ENCODE peak calls at places on chromosome 16, in five cellular contexts. J is OCI-LY7, I is IMR-90, Y is neural progenitor cell, A is breast epithelium. B is an unnamed sample. For H3K36me3, the result is how much of the 10 kb centered on the place peaks cover.

GRCh38 chr16:50469121-50469743 is 79.0 kb upstream of the NKD1 start:
- DNase-seq in J (no peak), I (no peak), Y (no peak), A (no peak), B (no peak)

GRCh38 chr16:85422374-85423185 is 190.5 kb upstream of the GSE1 start:
- DNase-seq in J (no peak), I (no peak), Y (peak), A (no peak), B (peak)

GRCh38 chr16:58020628-58021521 is 4.7 kb upstream of the MMP15 start:
- DNase-seq in J (peak), I (peak), Y (peak), A (no peak), B (peak)

GRCh38 chr16:84451781-84452180 is 52.7 kb downstream of the MEAK7 start:
- DNase-seq in J (no peak), I (no peak), Y (no peak), A (peak), B (no peak)

GRCh38 chr16:62978451-62978850 is 942.2 kb upstream of the CDH8 start:
- DNase-seq in J (no peak), I (no peak), Y (no peak), A (no peak), B (no peak)

GRCh38 chr16:51982715-51983680 is 563.9 kb downstream of the TOX3 start:
- DNase-seq in J (peak), I (peak), Y (peak), A (no peak), B (no peak)

GRCh38 chr16:56353054-56353921 is 72.1 kb downstream of the AMFR start:
- DNase-seq in J (no peak), I (no peak), Y (no peak), A (peak), B (no peak)

GRCh38 chr16:54402270-54402669 is 115.7 kb upstream of the IRX3 start:
- DNase-seq in J (no peak), I (no peak), Y (no peak), A (no peak), B (peak)

GRCh38 chr16:4350365-4350786 is 745 bp downstream of the PAM16 start:
- DNase-seq in J (no peak), I (no peak), Y (no peak), A (no peak), B (no peak)

GRCh38 chr16:75494696-75495601 is at the start of gene CHST6:
- DNase-seq in J (no peak), I (no peak), Y (peak), A (no peak), B (peak)

GRCh38 chr16:2705351-2705750 is 14.7 kb downstream of the PRSS27 start:
- DNase-seq in J (no peak), I (no peak), Y (no peak), A (no peak), B (no peak)

GRCh38 chr16:58464916-58465731 is 34.8 kb upstream of the NDRG4 start:
- DNase-seq in J (no peak), I (no peak), Y (peak), A (no peak), B (no peak)

GRCh38 chr16:30524575-30525571 is 1.5 kb downstream of the ZNF768 start:
- DNase-seq in J (no peak), I (no peak), Y (no peak), A (no peak), B (no peak)

GRCh38 chr16:58727796-58728568 is 6.1 kb downstream of the GOT2 start:
- DNase-seq in J (peak), I (no peak), Y (no peak), A (no peak), B (no peak)

GRCh38 chr16:48511716-48512115 is 98.3 kb downstream of the N4BP1 start:
- DNase-seq in J (no peak), I (no peak), Y (no peak), A (no peak), B (no peak)

GRCh38 chr16:20866161-20866772 is 33.9 kb downstream of the DCUN1D3 start:
- DNase-seq in J (no peak), I (peak), Y (peak), A (no peak), B (no peak)

GRCh38 chr16:72787519-72788268 is 260.2 kb downstream of the ZFHX3 start:
- DNase-seq in J (no peak), I (peak), Y (peak), A (peak), B (peak)

GRCh38 chr16:59997706-59998105 is 1263.6 kb upstream of the GOT2 start:
- DNase-seq in J (no peak), I (no peak), Y (no peak), A (no peak), B (no peak)

GRCh38 chr16:73048292-73049050 is 543 bp upstream of the ZFHX3 start:
- DNase-seq in J (no peak), I (no peak), Y (peak), A (no peak), B (peak)

GRCh38 chr16:8768701-8769100 is 28.7 kb downstream of the TMEM186 start:
- DNase-seq in J (no peak), I (no peak), Y (peak), A (no peak), B (no peak)

GRCh38 chr16:26697826-26698225 is 368.9 kb upstream of the C16orf82 start:
- DNase-seq in J (no peak), I (no peak), Y (no peak), A (no peak), B (no peak)

GRCh38 chr16:56048425-56049100 is 142.7 kb upstream of the GNAO1 start:
- DNase-seq in J (peak), I (no peak), Y (no peak), A (no peak), B (no peak)

GRCh38 chr16:10756574-10756973 is 12.9 kb downstream of the NUBP1 start:
- DNase-seq in J (no peak), I (peak), Y (no peak), A (no peak), B (no peak)

GRCh38 chr16:86087011-86087453 is 188.1 kb downstream of the IRF8 start:
- DNase-seq in J (no peak), I (no peak), Y (no peak), A (peak), B (no peak)

GRCh38 chr16:11361751-11362742 is 16.8 kb downstream of the RMI2 start:
- DNase-seq in J (peak), I (no peak), Y (no peak), A (no peak), B (no peak)

GRCh38 chr16:2388875-2389433 is 40.3 kb upstream of the CCNF start:
- DNase-seq in J (no peak), I (peak), Y (no peak), A (no peak), B (no peak)

GRCh38 chr16:50276128-50276444 is 9.7 kb downstream of the ADCY7 start:
- DNase-seq in J (no peak), I (no peak), Y (no peak), A (no peak), B (no peak)

GRCh38 chr16:30166202-30166902 is 17.1 kb upstream of the CORO1A start:
- DNase-seq in J (peak), I (no peak), Y (no peak), A (no peak), B (no peak)

GRCh38 chr16:69123894-69124293 is 8.5 kb downstream of the CHTF8 start:
- DNase-seq in J (peak), I (peak), Y (peak), A (no peak), B (no peak)

GRCh38 chr16:81711609-81712329 is 67.3 kb upstream of the PLCG2 start:
- DNase-seq in J (no peak), I (peak), Y (peak), A (peak), B (peak)

GRCh38 chr16:22235839-22236745 is 30.0 kb downstream of the EEF2K start:
- DNase-seq in J (no peak), I (no peak), Y (no peak), A (no peak), B (peak)

GRCh38 chr16:9846362-9847099 is 335.7 kb downstream of the GRIN2A start:
- DNase-seq in J (no peak), I (no peak), Y (no peak), A (no peak), B (no peak)

GRCh38 chr16:64211306-64211705 is 910.6 kb downstream of the CDH11 start:
- DNase-seq in J (no peak), I (no peak), Y (no peak), A (no peak), B (no peak)

GRCh38 chr16:48194828-48195566 is 39.2 kb upstream of the ABCC12 start:
- DNase-seq in J (no peak), I (peak), Y (no peak), A (no peak), B (no peak)

GRCh38 chr16:79211581-79211980 is 389.0 kb downstream of the MAF start:
- DNase-seq in J (no peak), I (no peak), Y (no peak), A (no peak), B (no peak)

DNA sequence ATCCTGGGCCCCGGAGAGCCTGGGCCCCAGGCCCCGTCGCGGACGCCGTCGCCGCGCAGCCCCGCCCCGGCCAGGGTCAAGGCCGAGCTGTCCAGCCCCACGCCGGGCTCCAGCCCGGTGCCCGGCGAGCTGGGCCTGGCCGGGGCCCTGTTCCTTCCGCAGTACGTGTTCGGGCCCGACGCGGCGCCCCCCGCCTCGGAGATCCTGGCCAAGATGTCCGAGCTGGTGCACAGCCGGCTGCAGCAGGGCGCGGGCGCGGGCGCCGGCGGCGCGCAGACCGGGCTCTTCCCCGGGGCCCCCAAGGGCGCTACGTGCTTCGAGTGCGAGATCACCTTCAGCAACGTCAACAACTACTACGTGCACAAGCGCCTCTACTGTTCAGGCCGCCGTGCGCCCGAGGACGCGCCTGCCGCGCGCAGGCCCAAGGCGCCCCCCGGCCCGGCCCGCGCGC is 36.8 kb upstream of the ZC3H18 start:
- DNase-seq in J (no peak), I (peak), Y (no peak), A (no peak), B (no peak)
- H3K27ac ChIP-seq in J (no peak), I (no peak), Y (no peak), A (no peak), B (peak)

GRCh38 chr16:88842308-88842756 is 14.4 kb downstream of the GALNS start:
- DNase-seq in J (no peak), I (no peak), Y (no peak), A (no peak), B (no peak)

GRCh38 chr16:88842806-88843205 is 13.9 kb downstream of the GALNS start:
- DNase-seq in J (no peak), I (no peak), Y (no peak), A (no peak), B (no peak)

GRCh38 chr16:88846088-88846487 is 10.7 kb downstream of the GALNS start:
- DNase-seq in J (no peak), I (peak), Y (no peak), A (no peak), B (no peak)

GRCh38 chr16:88843256-88843655 is 13.5 kb downstream of the GALNS start:
- DNase-seq in J (no peak), I (no peak), Y (no peak), A (no peak), B (no peak)

DNA sequence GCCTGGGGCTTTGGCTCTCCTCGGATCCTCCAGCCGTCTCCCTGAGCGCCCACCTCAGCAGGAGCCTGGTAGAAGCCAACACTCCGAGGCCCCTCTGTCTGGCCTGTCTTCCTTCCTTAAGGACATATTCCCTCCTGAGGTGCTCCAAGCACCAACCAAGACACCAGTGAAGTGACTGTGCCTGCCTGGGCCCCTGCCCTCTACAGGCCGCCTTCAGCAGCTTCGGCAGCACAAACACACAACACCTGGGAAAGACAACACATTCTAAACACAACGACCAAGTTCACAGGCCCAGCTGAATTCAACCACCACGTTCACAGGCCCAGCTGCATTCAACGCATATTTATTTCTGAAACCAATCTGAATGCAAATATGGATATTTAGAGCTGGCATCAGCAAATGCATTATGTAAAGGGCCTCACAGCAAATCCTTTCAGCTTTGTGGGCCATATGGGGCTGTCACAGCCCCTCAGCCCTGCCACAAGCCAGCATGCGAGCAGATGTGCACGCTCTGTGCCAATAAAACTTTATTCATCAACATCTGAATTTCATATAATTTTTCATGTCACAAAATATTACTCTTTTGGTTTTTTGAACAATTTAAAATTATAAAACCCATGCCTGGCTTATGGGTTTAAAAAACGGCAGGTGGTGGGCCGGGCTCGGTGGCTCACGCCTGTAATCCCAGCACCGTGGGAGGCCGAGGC is 12.2 kb downstream of the GALNS start:
- DNase-seq in J (no peak), I (no peak), Y (peak), A (no peak), B (no peak)
- TF ChIP-seq CTCF in J (peak), I (no peak), Y (peak), A (no peak), B (no peak)

GRCh38 chr16:67228905-67229304 is 2.0 kb downstream of the TMEM208 start:
- DNase-seq in J (no peak), I (no peak), Y (no peak), A (no peak), B (no peak)
- H3K36me3 ChIP-seq in J (half or more), I (half or more), Y (under half), A (under half), B (half or more)

GRCh38 chr16:14112539-14112856 is 41.4 kb downstream of the MRTFB start:
- DNase-seq in J (no peak), I (no peak), Y (no peak), A (no peak), B (no peak)
- H3K27ac ChIP-seq in J (no peak), I (no peak), Y (no peak), A (peak), B (peak)

DNA sequence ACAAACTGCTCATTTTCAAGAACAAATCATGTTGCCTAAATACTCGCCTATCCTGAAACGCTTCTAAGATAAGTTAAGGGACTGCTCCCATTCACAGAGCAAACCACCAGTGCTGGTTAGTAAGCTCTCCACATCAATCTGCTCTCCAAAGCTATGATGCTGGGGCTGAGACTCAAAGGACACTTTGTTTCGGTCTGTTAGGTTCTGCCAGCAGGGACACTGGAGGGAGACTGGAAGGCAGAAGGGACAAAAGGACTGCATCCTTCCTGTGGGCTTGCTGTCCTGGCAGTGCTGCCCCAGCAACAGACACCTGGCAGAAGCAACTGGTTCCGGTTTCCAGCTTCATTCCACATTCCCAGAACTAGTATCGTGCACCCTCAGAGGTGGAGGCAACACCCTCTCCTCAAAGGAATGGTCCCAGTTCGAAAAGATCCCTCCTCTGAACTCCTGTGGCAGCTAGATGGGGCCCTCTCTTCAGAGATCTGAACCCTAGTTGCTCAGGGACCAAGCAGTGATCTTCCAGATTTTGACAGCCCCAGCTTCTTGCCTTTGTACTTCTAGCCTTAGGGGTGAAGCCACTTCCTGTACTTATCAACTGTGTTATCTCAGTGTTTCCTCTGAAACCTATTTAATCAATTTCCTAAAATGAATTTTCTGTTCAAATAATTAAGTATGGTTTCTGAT is 73.4 kb upstream of the GSG1L start:
- DNase-seq in J (peak), I (no peak), Y (peak), A (no peak), B (no peak)
- TF ChIP-seq CTCF in J (no peak), I (no peak), Y (no peak), A (no peak), B (no peak)